ENCODE peak calls at places on chromosomes 16 and 17, in seven cellular contexts. Z is endodermal cell; S is glutamatergic neuron; N is bronchial epithelial cell; I is stimulated activated CD4-positive, alpha-beta T cell treated with anti-CD3 and anti-CD28 coated beads, Interleukin-1b, Interleukin-23, amount 100 ng/mL, for 24 hours; C is NCI-H774; B is progenitor cell of endocrine pancreas. X is an unnamed sample.

GRCh38 chr16:66435896-66436295 is 8.8 kb downstream of the BEAN1 start:
- DNase-seq in Z (peak; percentile 43), S (no peak), N (no peak), I (no peak), C (no peak), B (no peak), X (no peak)

GRCh38 chr17:49520386-49521087 is 25.4 kb downstream of the NGFR start:
- DNase-seq in Z (no peak), S (no peak), N (no peak), I (no peak), C (no peak), B (no peak), X (no peak)

GRCh38 chr17:73155410-73156165 is 9.2 kb upstream of the SSTR2 start:
- DNase-seq in Z (peak; percentile 75), S (peak; percentile 56), N (no peak), I (no peak), C (no peak), B (no peak), X (no peak)

GRCh38 chr17:65323055-65323454 is 185.9 kb downstream of the RGS9 start:
- DNase-seq in Z (peak; percentile 59), S (no peak), N (no peak), I (no peak), C (no peak), B (no peak), X (no peak)

GRCh38 chr16:71762186-71762585 is 37.7 kb upstream of the PHLPP2 start:
- DNase-seq in Z (no peak), S (no peak), N (peak; percentile 18), I (no peak), C (no peak), B (no peak), X (no peak)

GRCh38 chr17:41651625-41652460 is 27.5 kb upstream of the KRT17 start:
- DNase-seq in Z (peak; percentile 56), S (no peak), N (peak; percentile 91), I (no peak), C (no peak), B (no peak), X (no peak)

GRCh38 chr16:66475232-66475631 is 48.1 kb downstream of the BEAN1 start:
- DNase-seq in Z (peak; percentile 48), S (no peak), N (no peak), I (no peak), C (no peak), B (no peak), X (no peak)

GRCh38 chr17:79192503-79193500 is 118.2 kb downstream of the ENGASE start:
- DNase-seq in Z (peak; percentile 97), S (no peak), N (peak; percentile 5), I (no peak), C (no peak), B (peak; percentile 77), X (no peak)

GRCh38 chr17:835263-835662 is 53.1 kb downstream of the MRM3 start:
- DNase-seq in Z (peak; percentile 76), S (no peak), N (no peak), I (no peak), C (no peak), B (no peak), X (no peak)

GRCh38 chr16:73064996-73065349 is 17.0 kb upstream of the ZFHX3 start:
- DNase-seq in Z (no peak), S (no peak), N (no peak), I (no peak), C (no peak), B (no peak), X (no peak)

GRCh38 chr17:82327289-82327688 is 6.3 kb downstream of the SECTM1 start:
- DNase-seq in Z (no peak), S (peak; percentile 23), N (no peak), I (no peak), C (no peak), B (no peak), X (no peak)

GRCh38 chr17:29158096-29158495 is 22.1 kb downstream of the MYO18A start:
- DNase-seq in Z (no peak), S (no peak), N (no peak), I (no peak), C (no peak), B (no peak), X (no peak)

GRCh38 chr16:19583665-19584300 is 28.3 kb downstream of the VPS35L start:
- DNase-seq in Z (peak; percentile 54), S (peak; percentile 34), N (peak; percentile 52), I (no peak), C (no peak), B (no peak), X (no peak)

GRCh38 chr17:3688852-3689261 is 7.1 kb downstream of the P2RX5 start:
- DNase-seq in Z (peak; percentile 54), S (peak; percentile 43), N (no peak), I (no peak), C (no peak), B (no peak), X (no peak)

GRCh38 chr17:19369846-19370492 is 7.4 kb upstream of the B9D1 start:
- DNase-seq in Z (peak; percentile 38), S (no peak), N (no peak), I (no peak), C (no peak), B (no peak), X (no peak)

GRCh38 chr17:13518271-13519000 is 83.3 kb downstream of the HS3ST3A1 start:
- DNase-seq in Z (no peak), S (no peak), N (no peak), I (no peak), C (no peak), B (no peak), X (no peak)

GRCh38 chr17:68094481-68095078 is 59.0 kb downstream of the KPNA2 start:
- DNase-seq in Z (peak; percentile 43), S (no peak), N (no peak), I (no peak), C (no peak), B (no peak), X (no peak)

GRCh38 chr16:87789437-87790277 is 23.9 kb upstream of the KLHDC4 start:
- DNase-seq in Z (no peak), S (no peak), N (peak; percentile 99), I (no peak), C (no peak), B (no peak), X (no peak)

GRCh38 chr16:4323845-4324478 is 8.1 kb downstream of the GLIS2 start:
- DNase-seq in Z (peak; percentile 86), S (peak; percentile 80), N (no peak), I (no peak), C (no peak), B (no peak), X (no peak)

GRCh38 chr16:3807425-3808123 is 72.9 kb downstream of the CREBBP start:
- DNase-seq in Z (no peak), S (no peak), N (no peak), I (no peak), C (no peak), B (no peak), X (no peak)

GRCh38 chr17:45284176-45285140 is 22.6 kb upstream of the SPATA32 start:
- DNase-seq in Z (peak; percentile 79), S (no peak), N (peak; percentile 82), I (no peak), C (no peak), B (no peak), X (no peak)